ENCODE peak calls at places on chromosomes 4 and X, in five cellular contexts. W is mesenteric fat pad, T is NCI-H2171 treated with DMSO at 0.1 percent for 48 hours, A is PC-3, O is substantia nigra. R is an unnamed sample.

GRCh38 chr4:87179751-87180150 is 40.7 kb downstream of the KLHL8 start:
- DNase-seq in A (no peak), W (no peak), T (no peak), O (no peak), R (no peak)

GRCh38 chr4:165293927-165294649 is 33.4 kb upstream of the MSMO1 start:
- DNase-seq in A (no peak), O (no peak), W (no peak), T (no peak), R (no peak)

GRCh38 chrX:68432648-68433047 is 647 bp downstream of the OPHN1 start:
- DNase-seq in A (peak; percentile 31), O (no peak), T (no peak), W (no peak), R (no peak)

GRCh38 chr4:105227054-105227453 is 80.4 kb downstream of the TET2 start:
- DNase-seq in A (peak; percentile 57), O (no peak), W (no peak), T (no peak), R (no peak)

GRCh38 chr4:104848597-104849225 is 298.0 kb upstream of the TET2 start:
- DNase-seq in A (no peak), T (no peak), O (no peak), W (no peak), R (no peak)

GRCh38 chrX:71420686-71421085 is 54.5 kb downstream of the TAF1 start:
- DNase-seq in T (no peak), A (no peak), O (no peak), W (no peak), R (no peak)

GRCh38 chrX:130118396-130118795 is 8.1 kb upstream of the ELF4 start:
- DNase-seq in T (no peak), A (peak; percentile 77), W (no peak), O (no peak), R (peak; percentile 65)

GRCh38 chrX:23756165-23756564 is 13.1 kb upstream of the ACOT9 start:
- DNase-seq in A (peak; percentile 55), O (peak; percentile 23), T (no peak), W (peak; percentile 60), R (peak; percentile 84)

GRCh38 chrX:72045141-72045540 is 86.6 kb downstream of the RTL5 start:
- DNase-seq in W (peak; percentile 67), A (no peak), O (no peak), T (no peak), R (no peak)

GRCh38 chr4:8600686-8601085 is 8.1 kb downstream of the CPZ start:
- DNase-seq in W (no peak), T (no peak), O (no peak), A (no peak), R (no peak)

GRCh38 chrX:22097295-22097694 is 65.2 kb downstream of the PHEX start:
- DNase-seq in W (no peak), T (peak; percentile 6), A (peak; percentile 87), O (no peak), R (no peak)

GRCh38 chrX:153184787-153185186 is 5.7 kb downstream of the MAGEA1 start:
- DNase-seq in T (no peak), W (no peak), O (no peak), A (no peak), R (no peak)

GRCh38 chr4:28436191-28437080 is 1575.8 kb downstream of the STIM2 start:
- DNase-seq in W (no peak), A (peak; percentile 88), O (no peak), T (no peak), R (no peak)

GRCh38 chr4:105966046-105966445 is 70.8 kb downstream of the NPNT start:
- DNase-seq in W (no peak), O (no peak), T (no peak), A (peak; percentile 74), R (no peak)

GRCh38 chr4:154314248-154314647 is 177.4 kb downstream of the DCHS2 start:
- DNase-seq in A (peak; percentile 53), O (no peak), W (no peak), T (no peak), R (no peak)

GRCh38 chrX:107699611-107700010 is 71.3 kb downstream of the PRPS1 start:
- DNase-seq in A (no peak), T (no peak), W (no peak), O (no peak), R (no peak)

GRCh38 chrX:30663317-30663716 is 10.1 kb downstream of the GK start:
- DNase-seq in O (no peak), T (no peak), A (no peak), W (no peak), R (no peak)

GRCh38 chr4:12852338-12853307 is 631.5 kb downstream of the RAB28 start:
- DNase-seq in T (peak; percentile 56), W (no peak), A (peak; percentile 73), O (no peak), R (no peak)